ENCODE peak calls at places on chromosome 11, in eight cellular contexts. U is fibroblast of villous mesenchyme, D is ELF-1, T is T-helper 2 cell, G is EH, K is NCI-H1417, Q is mucosa of gallbladder, L is fibroblast of lung. W is an unnamed sample.

GRCh38 chr11:104163100-104164027 is 583 bp downstream of the PDGFD start:
- DNase-seq in U (no peak), D (peak; percentile 29), T (no peak), G (peak; percentile 1), K (no peak), Q (peak; percentile 35), L (peak; percentile 20), W (no peak)

GRCh38 chr11:69694781-69695180 is 9.0 kb downstream of the FGF19 start:
- DNase-seq in U (no peak), D (no peak), T (no peak), G (no peak), K (peak; percentile 32), Q (no peak), L (no peak), W (no peak)

GRCh38 chr11:64619811-64620285 is 28.8 kb downstream of the SLC22A12 start:
- DNase-seq in U (peak; percentile 42), D (peak; percentile 52), T (no peak), G (peak; percentile 72), K (peak; percentile 35), Q (peak; percentile 20), L (peak; percentile 38), W (peak; percentile 51)

GRCh38 chr11:90704510-90704909 is 481.7 kb upstream of the CHORDC1 start:
- DNase-seq in U (no peak), D (no peak), T (no peak), G (no peak), K (peak; percentile 50), Q (no peak), L (no peak), W (no peak)

GRCh38 chr11:2912498-2912897 is 16.7 kb downstream of the PHLDA2 start:
- DNase-seq in U (peak; percentile 54), D (peak; percentile 77), T (no peak), G (peak; percentile 93), K (no peak), Q (peak; percentile 92), L (peak; percentile 74), W (no peak)

GRCh38 chr11:8408151-8408930 is 144.7 kb upstream of the LMO1 start:
- DNase-seq in U (no peak), D (no peak), T (no peak), G (peak; percentile 8), K (peak; percentile 42), Q (no peak), L (no peak), W (no peak)

GRCh38 chr11:65859812-65860277 is 388 bp upstream of the MUS81 start:
- DNase-seq in U (no peak), D (no peak), T (no peak), G (no peak), K (no peak), Q (no peak), L (no peak), W (no peak)

GRCh38 chr11:69745201-69745600 is 29.9 kb downstream of the FGF4 start:
- DNase-seq in U (no peak), D (peak; percentile 28), T (no peak), G (peak; percentile 23), K (no peak), Q (no peak), L (no peak), W (no peak)

GRCh38 chr11:44348114-44348513 is 38.2 kb upstream of the ALX4 start:
- DNase-seq in U (no peak), D (no peak), T (no peak), G (no peak), K (no peak), Q (no peak), L (no peak), W (no peak)

GRCh38 chr11:14411818-14412217 is 52.8 kb upstream of the RRAS2 start:
- DNase-seq in U (peak; percentile 69), D (no peak), T (no peak), G (peak; percentile 96), K (no peak), Q (no peak), L (peak; percentile 93), W (no peak)

GRCh38 chr11:29282088-29282487 is 734.7 kb downstream of the KCNA4 start:
- DNase-seq in U (peak; percentile 81), D (no peak), T (no peak), G (peak; percentile 97), K (no peak), Q (peak; percentile 56), L (peak; percentile 82), W (no peak)

GRCh38 chr11:71140206-71140919 is 112.0 kb downstream of the SHANK2 start:
- DNase-seq in U (no peak), D (no peak), T (no peak), G (no peak), K (no peak), Q (no peak), L (no peak), W (no peak)

GRCh38 chr11:19664896-19665548 is 47.6 kb upstream of the NAV2 start:
- DNase-seq in U (peak; percentile 48), D (no peak), T (no peak), G (peak; percentile 71), K (no peak), Q (no peak), L (peak; percentile 57), W (no peak)

GRCh38 chr11:116913000-116913399 is 75.6 kb upstream of the APOA1 start:
- DNase-seq in U (peak; percentile 54), D (no peak), T (no peak), G (peak; percentile 79), K (no peak), Q (no peak), L (peak; percentile 92), W (no peak)

GRCh38 chr11:76318744-76319384 is 62.1 kb downstream of the THAP12 start:
- DNase-seq in U (peak; percentile 75), D (peak; percentile 90), T (peak; percentile 77), G (peak; percentile 69), K (peak; percentile 89), Q (peak; percentile 83), L (peak; percentile 69), W (peak; percentile 85)

GRCh38 chr11:1523779-1524178 is 37.2 kb upstream of the MOB2 start:
- DNase-seq in U (no peak), D (no peak), T (no peak), G (no peak), K (no peak), Q (no peak), L (no peak), W (no peak)

GRCh38 chr11:9609002-9609759 is 35.7 kb downstream of the WEE1 start:
- DNase-seq in U (no peak), D (no peak), T (no peak), G (no peak), K (no peak), Q (no peak), L (no peak), W (no peak)

GRCh38 chr11:64599698-64600211 is 8.7 kb downstream of the SLC22A12 start:
- DNase-seq in U (no peak), D (no peak), T (no peak), G (no peak), K (no peak), Q (no peak), L (no peak), W (no peak)

GRCh38 chr11:106262852-106263251 is 185.4 kb downstream of the AASDHPPT start:
- DNase-seq in U (no peak), D (no peak), T (no peak), G (no peak), K (no peak), Q (no peak), L (no peak), W (no peak)

GRCh38 chr11:12187399-12187798 is 77.0 kb downstream of the MICAL2 start:
- DNase-seq in U (no peak), D (no peak), T (no peak), G (no peak), K (no peak), Q (no peak), L (no peak), W (no peak)

GRCh38 chr11:16605971-16606783 is 132.3 kb upstream of the C11orf58 start:
- DNase-seq in U (peak; percentile 92), D (peak; percentile 93), T (peak; percentile 67), G (peak; percentile 88), K (peak; percentile 97), Q (peak; percentile 95), L (peak; percentile 94), W (peak; percentile 94)

GRCh38 chr11:46388619-46389449 is 2.7 kb downstream of the CHRM4 start:
- DNase-seq in U (no peak), D (peak; percentile 63), T (no peak), G (no peak), K (peak; percentile 6), Q (no peak), L (no peak), W (no peak)

GRCh38 chr11:95884364-95884763 is 39.5 kb downstream of the MTMR2 start:
- DNase-seq in U (peak; percentile 68), D (no peak), T (no peak), G (peak; percentile 66), K (no peak), Q (no peak), L (peak; percentile 70), W (no peak)

GRCh38 chr11:47468598-47469214 is 19.8 kb upstream of the RAPSN start:
- DNase-seq in U (no peak), D (no peak), T (no peak), G (no peak), K (peak; percentile 47), Q (no peak), L (peak; percentile 5), W (no peak)

GRCh38 chr11:132312616-132313210 is 942.3 kb downstream of the NTM start:
- DNase-seq in U (peak; percentile 6), D (peak; percentile 88), T (no peak), G (peak; percentile 61), K (peak; percentile 42), Q (no peak), L (peak; percentile 38), W (no peak)

GRCh38 chr11:45145421-45146071 is 893 bp upstream of the PRDM11 start:
- DNase-seq in U (peak; percentile 33), D (peak; percentile 89), T (no peak), G (peak; percentile 77), K (peak; percentile 72), Q (peak; percentile 30), L (peak; percentile 54), W (peak; percentile 86)

GRCh38 chr11:93921695-93922468 is 71.5 kb upstream of the VSTM5 start:
- DNase-seq in U (peak; percentile 74), D (peak; percentile 82), T (no peak), G (peak; percentile 68), K (peak; percentile 80), Q (peak; percentile 15), L (peak; percentile 72), W (peak; percentile 45)

GRCh38 chr11:3058753-3059664 is 1.8 kb upstream of the CARS1 start:
- DNase-seq in U (peak; percentile 94), D (peak; percentile 63), T (no peak), G (peak; percentile 91), K (no peak), Q (no peak), L (peak; percentile 86), W (no peak)

GRCh38 chr11:70624598-70624993 is 226.3 kb downstream of the CTTN start:
- DNase-seq in U (no peak), D (no peak), T (no peak), G (no peak), K (no peak), Q (no peak), L (no peak), W (no peak)

GRCh38 chr11:95716266-95716665 is 73.3 kb downstream of the FAM76B start:
- DNase-seq in U (no peak), D (no peak), T (no peak), G (no peak), K (no peak), Q (no peak), L (no peak), W (no peak)

GRCh38 chr11:73186294-73186850 is 31.7 kb upstream of the P2RY2 start:
- DNase-seq in U (no peak), D (no peak), T (no peak), G (no peak), K (peak; percentile 15), Q (no peak), L (no peak), W (no peak)

GRCh38 chr11:9550209-9550628 is 23.3 kb upstream of the WEE1 start:
- DNase-seq in U (peak; percentile 74), D (peak; percentile 63), T (no peak), G (no peak), K (no peak), Q (no peak), L (no peak), W (no peak)

GRCh38 chr11:16603890-16604783 is 134.3 kb upstream of the C11orf58 start:
- DNase-seq in U (peak; percentile 40), D (peak; percentile 66), T (no peak), G (peak; percentile 54), K (peak; percentile 70), Q (peak; percentile 62), L (peak; percentile 55), W (peak; percentile 76)

GRCh38 chr11:1086171-1087102 is 11.8 kb downstream of the MUC2 start:
- DNase-seq in U (no peak), D (no peak), T (peak; percentile 0), G (no peak), K (no peak), Q (peak; percentile 35), L (no peak), W (no peak)